ENCODE peak calls at places on chromosome 17, in eight cellular contexts. W, R, I, Z, Y, V, X and C are unnamed samples. For H3K9me3, the result is how much of the 10 kb centered on the place peaks cover.

GRCh38 chr17:44792276-44792675 is 33.5 kb downstream of the ADAM11 start:
- DNase-seq in X (peak), R (no peak), Z (no peak), I (no peak), Y (no peak), W (no peak), V (no peak), C (no peak)

GRCh38 chr17:79844869-79845600 is 5.8 kb upstream of the CBX4 start:
- DNase-seq in V (peak), X (peak), R (peak), Y (peak), Z (peak), W (no peak), I (peak), C (peak)

GRCh38 chr17:57902800-57903759 is 52.1 kb downstream of the CUEDC1 start:
- DNase-seq in R (peak), W (peak), Y (peak), Z (peak), V (peak), I (peak), X (peak), C (no peak)

GRCh38 chr17:7557825-7558543 is 566 bp upstream of the TNFSF13 start:
- DNase-seq in Z (peak), V (peak), W (peak), Y (peak), R (peak), I (peak), X (peak), C (no peak)

GRCh38 chr17:43578699-43579569 is 32.8 kb upstream of the ETV4 start:
- DNase-seq in Z (no peak), Y (no peak), R (no peak), V (no peak), I (peak), X (peak), W (no peak), C (peak)

GRCh38 chr17:13940858-13941665 is 128.2 kb upstream of the COX10 start:
- DNase-seq in I (no peak), X (no peak), R (no peak), Z (no peak), V (no peak), W (peak), Y (no peak), C (no peak)

GRCh38 chr17:2872282-2872681 is 76.0 kb downstream of the RAP1GAP2 start:
- DNase-seq in X (no peak), V (no peak), R (no peak), Z (no peak), Y (no peak), W (no peak), I (no peak), C (no peak)

GRCh38 chr17:19372866-19373505 is 5.3 kb upstream of the MAPK7 start:
- DNase-seq in X (no peak), R (no peak), Y (peak), W (no peak), V (no peak), I (no peak), Z (no peak), C (no peak)

GRCh38 chr17:52024296-52024870 is 134.1 kb downstream of the CA10 start:
- DNase-seq in Z (no peak), X (peak), V (no peak), W (no peak), I (no peak), R (no peak), Y (no peak), C (no peak)
- H3K9me3 ChIP-seq in Z (under half), X (under half), V (under half), W (under half), I (under half), R (under half), Y (under half), C (under half)

DNA sequence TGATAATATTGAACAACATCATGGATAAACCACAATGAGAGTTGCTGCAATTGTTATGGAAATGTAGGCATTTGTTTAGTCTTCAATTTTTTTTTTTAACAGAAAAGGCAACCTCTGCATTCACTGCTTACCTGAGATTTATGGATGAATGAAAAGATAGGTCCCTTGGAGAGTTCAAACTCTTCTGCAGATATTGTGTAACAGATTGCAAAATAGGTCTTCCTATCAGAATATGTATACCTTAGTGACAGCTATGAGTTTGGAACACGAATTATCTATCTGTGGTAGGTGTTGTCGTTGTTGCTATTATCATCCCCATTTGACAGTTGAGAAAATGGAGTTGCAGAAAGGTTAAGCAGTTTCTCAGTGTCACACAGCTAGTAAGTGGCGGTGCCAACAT is 1.2 kb upstream of the KCNJ16 start:
- DNase-seq in Y (no peak), Z (no peak), X (no peak), V (no peak), I (no peak), R (no peak), W (no peak), C (no peak)
- H3K9me3 ChIP-seq in Y (under half), Z (under half), X (under half), V (under half), I (under half), R (under half), W (under half), C (under half)

GRCh38 chr17:72122002-72122310 is 1.1 kb downstream of the SOX9 start:
- DNase-seq in V (no peak), Z (no peak), I (no peak), X (peak), W (no peak), Y (no peak), R (no peak), C (no peak)
- H3K9me3 ChIP-seq in V (under half), Z (under half), I (under half), X (under half), W (under half), Y (under half), R (under half), C (under half)

DNA sequence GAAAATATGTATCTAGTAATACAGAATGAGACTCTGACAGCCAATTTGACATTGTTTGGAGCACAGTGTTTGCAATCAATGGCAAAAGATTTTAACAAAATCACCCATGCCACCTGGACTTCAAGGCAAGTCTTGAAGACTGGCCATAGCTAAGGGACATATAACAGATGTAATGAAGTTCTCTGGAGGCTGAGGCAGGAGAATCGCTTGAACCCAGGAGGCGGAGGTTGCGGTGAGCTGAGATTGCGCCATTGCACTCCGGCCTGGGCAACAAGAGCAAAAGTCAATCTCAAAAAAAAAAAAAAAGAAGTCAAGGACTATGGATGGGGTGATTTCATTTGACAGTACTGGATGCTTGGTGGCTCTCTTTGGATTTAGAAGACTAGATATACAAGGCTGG is 5.6 kb upstream of the BPTF start:
- DNase-seq in Z (no peak), W (no peak), R (no peak), X (no peak), I (no peak), V (no peak), Y (no peak), C (no peak)
- H3K9me3 ChIP-seq in Z (under half), W (under half), R (under half), X (under half), I (under half), V (under half), Y (under half), C (under half)

DNA sequence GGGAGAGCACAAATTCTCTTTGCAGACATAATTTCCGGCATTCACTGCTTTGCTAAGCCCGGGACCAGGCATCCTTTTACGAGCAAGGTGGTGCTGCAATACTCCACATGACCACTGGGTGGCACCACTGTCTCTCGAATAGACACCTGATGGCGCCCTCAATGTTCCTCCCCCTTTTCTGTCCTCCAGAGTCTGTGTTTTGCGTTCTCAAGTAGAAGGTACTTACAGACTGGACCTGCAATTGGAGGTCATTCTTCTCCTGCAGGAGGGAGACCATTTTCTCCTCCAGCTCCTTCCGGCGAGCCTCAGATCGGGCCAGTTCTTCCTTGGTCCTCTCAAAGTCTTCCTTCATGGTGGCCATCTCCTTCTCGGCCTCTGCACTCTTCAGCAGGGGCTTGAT is 45.2 kb downstream of the MYH13 start:
- DNase-seq in Y (peak), W (peak), R (peak), X (peak), I (peak), V (peak), Z (peak), C (peak)
- H3K9me3 ChIP-seq in Y (under half), W (under half), R (under half), X (under half), I (under half), V (under half), Z (under half), C (under half)

DNA sequence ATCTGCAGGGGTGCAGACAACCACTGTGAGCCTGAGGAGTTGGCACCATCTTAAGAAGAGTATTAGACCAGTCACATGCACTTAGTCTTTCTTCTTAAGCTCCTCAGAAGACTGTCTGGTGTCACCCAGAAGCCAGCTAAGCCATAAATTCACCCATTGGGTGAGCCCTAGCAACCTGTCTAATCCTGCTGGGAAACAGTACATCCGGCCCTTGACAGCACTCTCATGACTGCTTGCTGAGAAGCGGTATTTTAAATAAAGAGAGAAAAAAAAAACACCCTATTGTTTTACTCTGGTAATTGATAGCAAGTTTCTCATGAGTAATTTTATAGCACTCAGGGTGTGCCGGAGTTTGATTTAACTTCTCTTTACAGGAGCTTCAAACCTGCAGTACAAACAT is 134.7 kb downstream of the SOX9 start:
- DNase-seq in Y (no peak), X (no peak), I (no peak), V (no peak), Z (no peak), W (no peak), R (peak), C (no peak)
- H3K9me3 ChIP-seq in Y (under half), X (under half), I (under half), V (under half), Z (under half), W (under half), R (under half), C (under half)

DNA sequence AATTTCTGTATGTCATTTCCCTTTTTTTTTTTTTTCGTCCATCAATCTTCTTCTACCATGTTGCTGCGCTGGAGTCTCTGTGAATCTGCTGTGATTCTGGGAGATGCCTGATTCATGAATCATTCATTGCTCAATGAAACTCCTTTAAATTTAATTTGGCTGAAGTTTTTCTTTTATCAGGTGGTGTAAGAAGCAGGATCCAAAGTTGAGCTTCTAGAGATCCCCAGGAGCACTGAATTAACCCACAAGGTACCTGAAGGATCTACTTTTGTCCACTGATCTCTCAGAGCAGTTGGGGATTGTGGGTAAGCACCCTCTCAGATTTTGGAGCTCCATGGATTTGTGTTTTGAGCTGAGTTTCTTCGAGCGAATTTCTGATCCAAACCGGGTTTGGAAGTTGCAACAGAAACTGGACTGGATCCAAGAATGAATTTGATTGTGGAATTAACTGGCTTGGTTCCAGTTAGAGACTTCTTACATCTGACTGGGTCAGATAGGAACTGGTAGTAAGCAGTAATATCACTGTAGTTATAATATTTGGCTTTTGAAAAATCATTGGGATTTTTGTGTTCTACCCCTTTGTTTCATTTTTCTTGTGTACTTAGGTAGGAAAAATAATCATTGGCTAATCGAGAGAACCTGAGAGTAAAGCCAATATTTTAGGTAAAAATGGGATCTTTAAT is 447.8 kb upstream of the TOM1L1 start:
- DNase-seq in Z (no peak), R (no peak), W (no peak), X (no peak), I (no peak), Y (no peak), V (no peak), C (no peak)
- H3K9me3 ChIP-seq in Z (under half), R (under half), W (under half), X (under half), I (under half), Y (under half), V (under half), C (under half)

GRCh38 chr17:40511667-40512221 is 10.3 kb upstream of the TNS4 start:
- DNase-seq in I (peak), V (no peak), Z (no peak), Y (peak), X (no peak), R (no peak), W (no peak), C (no peak)

GRCh38 chr17:40514013-40514875 is 12.8 kb upstream of the TNS4 start:
- DNase-seq in I (peak), Z (no peak), V (no peak), Y (peak), W (no peak), X (no peak), R (no peak), C (no peak)

GRCh38 chr17:40510328-40510648 is 8.9 kb upstream of the TNS4 start:
- DNase-seq in R (no peak), X (no peak), Z (no peak), W (peak), V (no peak), Y (peak), I (peak), C (no peak)

GRCh38 chr17:40509626-40510327 is 8.4 kb upstream of the TNS4 start:
- DNase-seq in V (no peak), Y (peak), X (no peak), I (peak), W (no peak), R (no peak), Z (no peak), C (no peak)

DNA sequence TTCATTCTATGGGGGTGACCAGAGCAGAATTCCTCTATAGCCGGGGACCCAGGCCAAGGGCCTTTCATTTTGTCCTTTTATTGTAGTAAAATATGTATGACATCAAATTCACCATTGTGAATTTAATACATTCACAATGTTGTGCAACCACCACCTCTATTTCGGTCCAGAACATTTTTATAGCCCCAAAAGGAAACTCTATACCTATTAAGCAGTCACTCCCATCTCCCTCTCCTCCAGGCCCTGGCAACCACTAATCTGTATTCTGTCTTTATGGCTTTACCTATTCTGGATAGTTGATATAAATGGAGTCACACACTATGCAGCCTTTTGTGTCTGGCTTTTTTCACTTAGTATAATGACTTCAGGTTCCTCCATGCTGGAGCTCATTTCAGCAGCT is 9.7 kb upstream of the TNS4 start:
- DNase-seq in Y (peak), I (no peak), Z (no peak), X (no peak), W (no peak), V (no peak), R (no peak), C (no peak)
- H3K9me3 ChIP-seq in Y (under half), I (under half), Z (under half), X (under half), W (under half), V (under half), R (under half), C (under half)

GRCh38 chr17:77178050-77178449 is 37.3 kb downstream of the SEC14L1 start:
- DNase-seq in Z (no peak), I (no peak), R (no peak), X (no peak), V (no peak), W (peak), Y (no peak), C (no peak)

GRCh38 chr17:77177002-77177401 is 36.2 kb downstream of the SEC14L1 start:
- DNase-seq in Z (no peak), R (no peak), X (no peak), V (no peak), W (no peak), I (no peak), Y (no peak), C (no peak)

GRCh38 chr17:77173104-77173503 is 32.3 kb downstream of the SEC14L1 start:
- DNase-seq in V (no peak), Z (no peak), I (no peak), Y (no peak), R (no peak), W (no peak), X (no peak), C (no peak)

GRCh38 chr17:77178586-77178985 is 37.8 kb downstream of the SEC14L1 start:
- DNase-seq in V (no peak), W (peak), Z (no peak), X (no peak), R (no peak), I (no peak), Y (no peak), C (no peak)

GRCh38 chr17:77174928-77175720 is 34.4 kb downstream of the SEC14L1 start:
- DNase-seq in Z (no peak), I (no peak), X (no peak), W (peak), Y (no peak), V (no peak), R (no peak), C (no peak)
- H3K9me3 ChIP-seq in Z (under half), I (under half), X (under half), W (under half), Y (under half), V (under half), R (under half), C (under half)